ENCODE peak calls at places on chromosomes 16 and 17, in five cellular contexts. H is HTR-8/SVneo, T is lung, Y is GDM1, U is WTC11. W is an unnamed sample.

GRCh38 chr16:89741342-89742014 is 20.1 kb downstream of the ZNF276 start:
- DNase-seq in H (no peak), Y (no peak), U (no peak), T (no peak), W (no peak)

GRCh38 chr16:4402439-4403132 is 13.8 kb downstream of the CORO7 start:
- DNase-seq in Y (no peak), U (peak), T (peak), H (peak), W (no peak)

GRCh38 chr17:77884019-77884418 is 74.5 kb upstream of the TNRC6C start:
- DNase-seq in U (peak), T (no peak), Y (no peak), H (no peak), W (no peak)

GRCh38 chr17:66441012-66441703 is 138.7 kb downstream of the PRKCA start:
- DNase-seq in U (no peak), Y (no peak), T (no peak), H (no peak), W (no peak)

GRCh38 chr16:51881731-51882130 is 665.2 kb downstream of the TOX3 start:
- DNase-seq in U (no peak), T (no peak), Y (no peak), H (no peak), W (no peak)

GRCh38 chr17:66620528-66620927 is 214.4 kb upstream of the CACNG5 start:
- DNase-seq in H (no peak), T (no peak), U (no peak), Y (no peak), W (no peak)

GRCh38 chr17:15892679-15893332 is 52.1 kb upstream of the ADORA2B start:
- DNase-seq in T (no peak), Y (no peak), H (no peak), U (no peak), W (no peak)

GRCh38 chr16:58337090-58337444 is 42.2 kb upstream of the PRSS54 start:
- DNase-seq in T (no peak), Y (no peak), H (no peak), U (no peak), W (no peak)

GRCh38 chr16:15553313-15554088 is 89.5 kb downstream of the MARF1 start:
- DNase-seq in Y (no peak), T (no peak), U (no peak), H (no peak), W (no peak)

GRCh38 chr16:10866196-10866976 is 10.6 kb upstream of the CIITA start:
- DNase-seq in Y (no peak), H (no peak), U (no peak), T (no peak), W (no peak)

GRCh38 chr17:2778489-2778888 is 17.7 kb upstream of the RAP1GAP2 start:
- DNase-seq in U (no peak), T (no peak), Y (no peak), H (no peak), W (no peak)

GRCh38 chr16:47995354-47995753 is 160.4 kb downstream of the ABCC12 start:
- DNase-seq in T (no peak), H (no peak), U (peak), Y (no peak), W (no peak)

GRCh38 chr17:27533874-27534815 is 77.9 kb downstream of the KSR1 start:
- DNase-seq in Y (no peak), T (no peak), H (peak), U (peak), W (no peak)

GRCh38 chr17:37488607-37489196 is 989 bp upstream of the DUSP14 start:
- DNase-seq in U (peak), H (peak), Y (no peak), T (peak), W (no peak)

GRCh38 chr16:595942-596735 is 6.3 kb downstream of the RAB40C start:
- DNase-seq in U (no peak), Y (no peak), T (no peak), H (no peak), W (no peak)

GRCh38 chr16:12898556-12898955 is 2.8 kb upstream of the SHISA9 start:
- DNase-seq in H (no peak), T (no peak), Y (peak), U (no peak), W (no peak)

GRCh38 chr17:74842599-74843351 is 16.9 kb downstream of the GRIN2C start:
- DNase-seq in Y (no peak), U (peak), T (peak), H (peak), W (no peak)

GRCh38 chr17:17780941-17781590 is 55.7 kb downstream of the SREBF1 start:
- DNase-seq in T (no peak), H (peak), U (peak), Y (no peak), W (no peak)

GRCh38 chr17:8887834-8888703 is 20.6 kb upstream of the PIK3R6 start:
- DNase-seq in T (no peak), Y (no peak), H (peak), U (peak), W (no peak)

GRCh38 chr16:87416826-87417471 is 24.8 kb downstream of the MAP1LC3B start:
- DNase-seq in H (peak), T (no peak), U (no peak), Y (no peak), W (no peak)

W was measured in CMK.